ENCODE peak calls at places on chromosomes 1 and 21, in six cellular contexts. O is stomach, B is transverse colon, A is HCT116, W is SK-N-SH, J is GM23338. Z is an unnamed sample. For H3K27me3, the result is how much of the 10 kb centered on the place peaks cover.

GRCh38 chr1:17281775-17282181 is 26.2 kb upstream of the PADI4 start:
- DNase-seq in O (no peak), B (no peak), A (no peak), W (no peak), J (no peak), Z (no peak)

GRCh38 chr1:168959382-168959781 is 147.1 kb upstream of the ATP1B1 start:
- DNase-seq in O (no peak), B (no peak), A (no peak), W (no peak), J (no peak), Z (no peak)

GRCh38 chr21:25735895-25736597 is 1.3 kb downstream of the GABPA start:
- DNase-seq in O (no peak), B (no peak), A (no peak), W (no peak), J (peak), Z (no peak)

GRCh38 chr1:117096871-117097842 is 24.4 kb downstream of the TRIM45 start:
- DNase-seq in O (no peak), B (no peak), A (no peak), W (no peak), J (no peak), Z (no peak)

GRCh38 chr1:235933483-235934116 is 66.9 kb upstream of the LYST start:
- DNase-seq in O (no peak), B (no peak), A (no peak), W (no peak), J (no peak), Z (no peak)

GRCh38 chr1:100552922-100553321 is 15.0 kb downstream of the GPR88 start:
- DNase-seq in O (no peak), B (no peak), A (no peak), W (no peak), J (no peak), Z (no peak)

GRCh38 chr1:17869826-17870225 is 114.7 kb downstream of the ACTL8 start:
- DNase-seq in O (no peak), B (no peak), A (no peak), W (no peak), J (no peak), Z (no peak)

GRCh38 chr1:12282142-12282541 is 52.3 kb downstream of the VPS13D start:
- DNase-seq in O (no peak), B (no peak), A (no peak), W (no peak), J (no peak), Z (no peak)

GRCh38 chr21:42164818-42165217 is 54.1 kb upstream of the ABCG1 start:
- DNase-seq in O (no peak), B (no peak), A (no peak), W (no peak), J (no peak), Z (no peak)

GRCh38 chr1:12369258-12369657 is 139.4 kb downstream of the VPS13D start:
- DNase-seq in O (no peak), B (no peak), A (no peak), W (no peak), J (no peak), Z (no peak)

GRCh38 chr1:24457866-24458265 is 42.3 kb downstream of the NIPAL3 start:
- DNase-seq in O (no peak), B (no peak), A (no peak), W (no peak), J (no peak), Z (no peak)

GRCh38 chr1:235898126-235898525 is 31.4 kb upstream of the LYST start:
- DNase-seq in O (no peak), B (no peak), A (no peak), W (no peak), J (no peak), Z (no peak)

GRCh38 chr1:5364591-5364990 is 627.6 kb downstream of the NPHP4 start:
- DNase-seq in O (peak), B (no peak), A (no peak), W (no peak), J (no peak), Z (no peak)

GRCh38 chr1:183004146-183004545 is 19.1 kb upstream of the LAMC1 start:
- DNase-seq in O (no peak), B (no peak), A (no peak), W (no peak), J (no peak), Z (no peak)

GRCh38 chr1:110339427-110340206 is 440 bp downstream of the RBM15 start:
- DNase-seq in O (peak), B (peak), A (no peak), W (peak), J (peak), Z (peak)

GRCh38 chr1:67441183-67441582 is 11.0 kb upstream of the SERBP1 start:
- DNase-seq in O (peak), B (peak), A (no peak), W (peak), J (no peak), Z (no peak)

GRCh38 chr1:170729608-170730378 is 65.9 kb downstream of the PRRX1 start:
- DNase-seq in O (no peak), B (no peak), A (no peak), W (no peak), J (no peak), Z (no peak)

GRCh38 chr1:10677508-10678364 is 118.7 kb downstream of the CASZ1 start:
- DNase-seq in O (peak), B (peak), A (no peak), W (no peak), J (peak), Z (no peak)

GRCh38 chr1:36703526-36704208 is 221.0 kb upstream of the CSF3R start:
- DNase-seq in O (peak), B (peak), A (peak), W (peak), J (peak), Z (peak)

GRCh38 chr1:159879977-159880376 is 17.5 kb upstream of the VSIG8 start:
- DNase-seq in O (no peak), B (no peak), A (no peak), W (no peak), J (no peak), Z (no peak)

GRCh38 chr21:15730484-15731242 is 881 bp downstream of the USP25 start:
- DNase-seq in O (no peak), B (no peak), A (no peak), W (no peak), J (peak), Z (peak)

GRCh38 chr1:29180497-29181412 is 945 bp downstream of the SRSF4 start:
- DNase-seq in O (no peak), B (no peak), A (no peak), W (no peak), J (peak), Z (peak)

GRCh38 chr1:18999287-18999852 is 42.9 kb upstream of the IFFO2 start:
- DNase-seq in O (no peak), B (no peak), A (no peak), W (no peak), J (no peak), Z (peak)

GRCh38 chr21:30305136-30305535 is 15.0 kb downstream of the KRTAP26-1 start:
- DNase-seq in O (no peak), B (no peak), A (no peak), W (no peak), J (no peak), Z (no peak)

GRCh38 chr1:109815809-109816791 is 52.4 kb upstream of the EPS8L3 start:
- DNase-seq in O (no peak), B (peak), A (no peak), W (no peak), J (no peak), Z (no peak)

GRCh38 chr1:8816831-8817412 is 518 bp downstream of the RERE start:
- DNase-seq in O (peak), B (peak), A (no peak), W (peak), J (peak), Z (no peak)

GRCh38 chr21:26844258-26845065 is 747 bp downstream of the ADAMTS1 start:
- DNase-seq in O (no peak), B (no peak), A (no peak), W (peak), J (peak), Z (peak)

GRCh38 chr1:38578444-38578951 is 281.1 kb downstream of the RRAGC start:
- DNase-seq in O (no peak), B (no peak), A (no peak), W (no peak), J (peak), Z (no peak)

GRCh38 chr1:233394860-233395717 is 67.6 kb downstream of the MAP3K21 start:
- DNase-seq in O (no peak), B (no peak), A (peak), W (peak), J (peak), Z (peak)

GRCh38 chr1:116165572-116165971 is 54.4 kb downstream of the MAB21L3 start:
- DNase-seq in O (no peak), B (no peak), A (no peak), W (no peak), J (no peak), Z (no peak)

GRCh38 chr1:31102501-31102950 is 37.0 kb upstream of the PUM1 start:
- DNase-seq in O (no peak), B (peak), A (no peak), W (peak), J (no peak), Z (no peak)

GRCh38 chr21:43298546-43299440 is 128.1 kb downstream of the SIK1 start:
- DNase-seq in O (no peak), B (no peak), A (no peak), W (no peak), J (no peak), Z (no peak)

GRCh38 chr1:42365118-42365517 is 15.5 kb upstream of the RIMKLA start:
- DNase-seq in O (no peak), B (no peak), A (no peak), W (no peak), J (no peak), Z (no peak)

GRCh38 chr1:45827256-45827655 is 23.8 kb downstream of the MAST2 start:
- DNase-seq in O (no peak), B (no peak), A (no peak), W (no peak), J (no peak), Z (no peak)

GRCh38 chr1:53507115-53507816 is 48.1 kb downstream of the DMRTB1 start:
- DNase-seq in O (no peak), B (no peak), A (no peak), W (no peak), J (no peak), Z (no peak)

GRCh38 chr21:46141767-46142580 is 13.4 kb downstream of the FTCD start:
- DNase-seq in O (no peak), B (no peak), A (no peak), W (no peak), J (no peak), Z (no peak)
- H3K27me3 ChIP-seq in O (under half), B (under half), A (under half), W (under half), J (under half), Z (under half)

DNA sequence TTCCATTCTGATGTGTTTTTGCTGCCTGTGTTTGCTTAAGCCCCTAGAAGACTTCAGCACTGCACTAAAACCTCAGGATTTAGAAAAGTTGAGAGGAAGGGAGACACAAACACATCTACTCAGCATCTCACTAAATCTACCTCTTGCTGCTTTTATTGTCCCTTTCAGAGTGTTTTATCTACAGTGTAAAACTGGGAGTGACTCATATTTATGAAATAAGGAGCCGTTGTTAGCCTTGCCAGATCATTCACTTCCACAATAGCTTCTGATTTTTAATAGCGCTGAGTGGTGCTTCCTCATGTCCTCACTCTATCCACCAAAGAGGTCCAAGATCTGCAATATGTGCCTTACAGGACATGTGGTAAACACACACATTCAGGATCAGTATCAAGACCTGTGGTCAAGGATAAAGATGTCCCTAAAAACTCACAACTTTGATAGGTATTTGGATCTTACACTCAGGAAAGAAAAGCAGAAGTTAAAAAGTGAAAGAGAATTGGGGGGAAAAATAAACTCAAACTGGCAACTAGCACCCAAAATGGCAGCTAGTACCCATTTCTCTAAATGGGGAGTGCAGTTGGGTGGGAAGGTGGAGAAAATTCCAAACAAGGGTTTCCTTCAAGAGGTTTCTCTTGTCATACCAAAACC is 16.1 kb downstream of the DUSP10 start:
- DNase-seq in O (no peak), B (no peak), A (no peak), W (no peak), J (no peak), Z (no peak)
- TF ChIP-seq POLR2AphosphoS5 in O (no peak), B (peak), A (no peak), W (no peak), J (no peak), Z (no peak)

DNA sequence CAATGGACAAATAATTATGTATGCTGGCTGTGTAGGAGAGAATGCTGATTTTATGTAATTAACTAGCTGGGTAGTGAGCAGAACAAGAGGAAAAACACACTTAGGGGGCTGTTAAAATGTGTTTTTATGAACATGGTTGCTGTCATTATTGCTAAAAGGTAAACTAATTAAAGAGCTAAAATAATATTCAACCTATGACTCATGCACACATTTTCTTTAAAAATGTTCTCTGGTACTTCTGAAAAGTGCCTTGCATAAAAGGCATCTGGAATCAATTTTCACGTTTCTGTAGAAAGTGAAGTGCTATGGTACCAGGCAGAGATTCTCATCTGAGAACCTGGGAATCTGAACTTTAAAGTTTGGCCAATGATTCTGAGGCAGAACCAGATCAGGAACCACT is 192.8 kb upstream of the C8B start:
- DNase-seq in O (no peak), B (no peak), A (no peak), W (peak), J (no peak), Z (no peak)
- H3K27me3 ChIP-seq in O (under half), B (under half), A (under half), W (under half), J (under half), Z (under half)

GRCh38 chr1:228464487-228464983 is 22.6 kb upstream of the RNF187 start:
- DNase-seq in O (peak), B (peak), A (no peak), W (peak), J (peak), Z (no peak)
- TF ChIP-seq POLR2AphosphoS5 in O (no peak), B (no peak), A (no peak), W (peak), J (peak), Z (no peak)

DNA sequence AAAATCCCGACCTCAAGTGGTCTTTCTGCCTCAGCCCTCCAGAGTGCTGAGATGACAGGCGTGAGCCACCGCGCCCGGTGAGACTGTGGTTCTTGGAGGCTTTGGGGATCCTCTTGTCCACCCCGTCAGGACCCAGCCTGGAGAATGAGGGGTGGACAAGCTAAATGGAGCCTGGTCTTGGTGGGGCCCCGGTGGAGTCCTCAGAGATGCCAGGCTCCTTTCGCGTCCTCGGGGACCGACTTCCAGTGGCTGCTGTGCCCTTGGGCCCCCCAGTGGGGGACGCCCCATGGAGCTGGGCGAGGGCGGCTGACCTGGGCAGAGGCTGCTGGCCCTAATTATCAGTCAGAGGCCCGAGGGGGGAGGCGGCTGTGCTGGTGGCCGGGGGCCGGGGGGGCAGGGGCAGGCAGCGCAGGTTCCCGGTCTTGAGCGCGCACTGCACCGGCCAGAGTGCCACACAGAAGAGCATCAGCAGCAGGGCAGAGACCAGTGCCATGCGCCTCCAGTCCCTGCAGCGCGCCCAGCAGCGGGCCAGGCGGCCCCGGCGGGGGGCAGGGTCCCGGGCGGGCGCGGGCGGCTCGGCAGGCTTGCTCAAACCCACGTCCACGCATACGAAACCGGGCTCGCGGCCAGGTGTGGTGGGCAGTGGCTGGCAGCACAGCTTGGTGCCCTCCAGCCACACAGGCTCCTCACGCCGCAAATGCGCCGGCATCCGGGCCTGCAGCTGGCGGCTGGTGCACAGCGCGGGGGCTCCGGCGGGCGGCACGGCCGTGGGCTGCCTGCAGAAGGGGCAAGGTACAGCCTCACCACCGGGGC is 2.4 kb downstream of the RNF223 start:
- DNase-seq in O (no peak), B (no peak), A (no peak), W (no peak), J (no peak), Z (no peak)
- H3K27me3 ChIP-seq in O (half or more), B (under half), A (under half), W (under half), J (under half), Z (under half)

DNA sequence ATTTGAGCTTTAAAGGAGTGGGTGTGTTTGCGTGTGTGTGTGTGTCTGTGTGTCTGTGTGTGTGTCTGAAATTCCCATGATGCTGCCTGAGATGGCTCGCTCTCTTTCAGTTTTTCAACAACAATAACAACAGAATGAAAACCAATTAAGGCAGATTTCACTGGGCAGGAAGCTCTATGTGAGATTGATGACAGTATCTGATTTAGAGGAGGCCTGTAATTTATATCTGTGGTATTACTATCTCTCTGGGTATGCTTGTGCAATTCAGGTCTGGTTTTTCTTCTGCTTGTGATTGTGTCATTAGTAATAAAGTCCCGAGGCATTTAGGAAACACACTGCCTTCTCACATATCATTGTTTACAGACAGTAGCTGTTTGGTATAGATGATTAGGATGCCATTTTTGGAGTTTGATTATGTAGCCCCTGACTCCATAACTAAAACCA is 85.9 kb upstream of the ZNF326 start:
- DNase-seq in O (no peak), B (no peak), A (no peak), W (peak), J (no peak), Z (no peak)
- TF ChIP-seq POLR2AphosphoS5 in O (no peak), B (no peak), A (no peak), W (peak), J (no peak), Z (no peak)

Z was measured in prostate gland.